ENCODE peak calls at places on chromosomes 6 and 20, in ten cellular contexts. D is DMS153, Y is A549, T is GOT3, K is GM10248, V is left colon, H is left ventricle myocardium inferior, L is WTC11, C is A673, S is neural crest cell. M is an unnamed sample.

GRCh38 chr6:122956376-122956775 is 39.7 kb upstream of the CLVS2 start:
- DNase-seq in L (no peak), C (no peak), V (no peak), S (no peak), D (no peak), H (no peak), Y (peak; percentile 3), T (no peak), K (no peak), M (no peak)

GRCh38 chr6:30644769-30645168 is 2.2 kb upstream of the C6orf136 start:
- DNase-seq in L (no peak), T (no peak), Y (no peak), H (no peak), D (no peak), S (no peak), K (no peak), V (no peak), C (no peak), M (no peak)

GRCh38 chr20:61768926-61769832 is 296.5 kb downstream of the TAF4 start:
- DNase-seq in C (no peak), D (no peak), H (no peak), L (no peak), Y (no peak), T (no peak), V (no peak), S (no peak), K (no peak), M (no peak)

GRCh38 chr6:42383421-42384208 is 68.1 kb downstream of the TRERF1 start:
- DNase-seq in S (no peak), K (no peak), L (no peak), D (no peak), Y (no peak), H (no peak), C (no peak), V (no peak), T (no peak), M (no peak)

GRCh38 chr20:13029687-13030510 is 21.1 kb downstream of the SPTLC3 start:
- DNase-seq in K (no peak), Y (peak; percentile 84), L (no peak), V (no peak), C (peak; percentile 60), T (peak; percentile 71), D (no peak), H (no peak), S (no peak), M (no peak)

GRCh38 chr6:127382413-127382812 is 39.0 kb upstream of the ECHDC1 start:
- DNase-seq in V (no peak), L (no peak), Y (no peak), H (no peak), D (no peak), C (no peak), T (no peak), K (peak; percentile 39), S (no peak), M (no peak)

GRCh38 chr6:163162874-163163213 is 251.7 kb upstream of the QKI start:
- DNase-seq in S (no peak), V (no peak), K (no peak), H (no peak), Y (no peak), T (no peak), D (no peak), L (no peak), C (no peak), M (no peak)

GRCh38 chr6:28817808-28818145 is 106.0 kb downstream of the TRIM27 start:
- DNase-seq in T (no peak), L (no peak), D (no peak), Y (no peak), V (no peak), K (no peak), C (peak; percentile 57), S (no peak), H (no peak), M (no peak)

GRCh38 chr20:42401598-42401997 is 783.4 kb upstream of the CHD6 start:
- DNase-seq in H (no peak), L (no peak), T (no peak), C (no peak), K (no peak), V (no peak), Y (no peak), S (no peak), D (no peak), M (no peak)

GRCh38 chr6:105207524-105208269 is 27.9 kb upstream of the POPDC3 start:
- DNase-seq in K (no peak), H (no peak), V (no peak), S (no peak), D (no peak), T (no peak), C (no peak), Y (peak; percentile 12), L (no peak), M (no peak)

GRCh38 chr6:157999100-158000051 is 17.7 kb downstream of the SYNJ2 start:
- DNase-seq in S (no peak), L (no peak), V (no peak), D (peak; percentile 62), Y (no peak), C (no peak), T (no peak), H (peak; percentile 13), K (no peak), M (no peak)

GRCh38 chr6:69795469-69796080 is 1.2 kb downstream of the LMBRD1 start:
- DNase-seq in D (no peak), Y (no peak), C (no peak), T (no peak), L (no peak), H (no peak), V (no peak), K (peak; percentile 45), S (no peak), M (no peak)

GRCh38 chr6:26017567-26017966 is 55.0 kb downstream of the TRIM38 start:
- DNase-seq in Y (no peak), V (no peak), K (no peak), H (peak; percentile 67), L (peak; percentile 83), T (peak; percentile 32), S (no peak), D (no peak), C (peak; percentile 88), M (peak; percentile 72)

GRCh38 chr6:8387942-8388437 is 47.4 kb downstream of the SLC35B3 start:
- DNase-seq in Y (no peak), T (no peak), K (no peak), D (no peak), V (no peak), C (no peak), H (no peak), S (no peak), L (no peak), M (no peak)

GRCh38 chr20:1941226-1941625 is 46.0 kb downstream of the SIRPA start:
- DNase-seq in L (no peak), Y (no peak), S (no peak), T (no peak), D (no peak), V (no peak), K (no peak), H (no peak), C (no peak), M (no peak)

GRCh38 chr6:146149770-146150169 is 120.9 kb downstream of the GRM1 start:
- DNase-seq in L (no peak), S (no peak), C (no peak), H (no peak), Y (no peak), K (no peak), D (no peak), V (no peak), T (no peak), M (no peak)

GRCh38 chr6:15527838-15528617 is 134.8 kb downstream of the DTNBP1 start:
- DNase-seq in V (no peak), K (no peak), C (no peak), H (no peak), D (no peak), T (no peak), Y (no peak), S (no peak), L (no peak), M (no peak)

GRCh38 chr6:44966449-44967091 is 361.6 kb upstream of the RUNX2 start:
- DNase-seq in T (no peak), S (no peak), K (no peak), D (no peak), L (no peak), V (no peak), H (no peak), Y (peak; percentile 57), C (peak; percentile 25), M (no peak)

GRCh38 chr20:5168582-5169396 is 42.0 kb downstream of the CDS2 start:
- DNase-seq in Y (no peak), S (no peak), T (no peak), V (no peak), L (peak; percentile 41), H (no peak), K (no peak), D (peak; percentile 84), C (peak; percentile 74), M (no peak)

GRCh38 chr20:63066506-63067265 is 59.9 kb upstream of the BHLHE23 start:
- DNase-seq in H (peak; percentile 9), S (no peak), V (no peak), T (no peak), C (no peak), Y (no peak), L (peak; percentile 7), D (no peak), K (no peak), M (no peak)

GRCh38 chr20:62688855-62689460 is 19.7 kb upstream of the NTSR1 start:
- DNase-seq in L (no peak), S (no peak), T (no peak), V (no peak), H (no peak), Y (peak; percentile 31), D (peak; percentile 37), C (peak; percentile 67), K (no peak), M (no peak)

GRCh38 chr20:53595018-53595378 is 1.4 kb upstream of the ZNF217 start:
- DNase-seq in L (no peak), V (no peak), D (no peak), Y (no peak), C (no peak), T (no peak), K (no peak), H (no peak), S (no peak), M (no peak)

M was measured in mucosa of descending colon.